ENCODE peak calls at places on chromosomes 6 and 20, in five cellular contexts. J, C, A, S and Y are unnamed samples.

GRCh38 chr20:35831029-35831428 is 59.2 kb downstream of the PHF20 start:
- DNase-seq in C (no peak), S (no peak), A (no peak), J (peak), Y (peak)

GRCh38 chr6:6881438-6882267 is 226.1 kb upstream of the RREB1 start:
- DNase-seq in A (no peak), J (no peak), C (no peak), S (no peak), Y (peak)

GRCh38 chr20:50014570-50015562 is 32.1 kb downstream of the SNAI1 start:
- DNase-seq in J (no peak), A (no peak), C (no peak), S (no peak), Y (no peak)

GRCh38 chr6:37137201-37137880 is 32.6 kb upstream of the PIM1 start:
- DNase-seq in A (no peak), S (no peak), C (peak), J (peak), Y (peak)

GRCh38 chr20:36461600-36462439 is 79.5 kb upstream of the MYL9 start:
- DNase-seq in A (peak), C (peak), S (peak), J (peak), Y (peak)

GRCh38 chr6:142844065-142844755 is 100.8 kb downstream of the HIVEP2 start:
- DNase-seq in A (no peak), J (peak), C (peak), S (no peak), Y (no peak)

GRCh38 chr6:95848717-95849116 is 167.1 kb upstream of the FUT9 start:
- DNase-seq in C (no peak), A (no peak), S (no peak), J (no peak), Y (no peak)

GRCh38 chr6:15499125-15499524 is 163.7 kb downstream of the DTNBP1 start:
- DNase-seq in J (no peak), C (no peak), S (no peak), A (no peak), Y (no peak)

GRCh38 chr6:39224058-39224457 is 5.2 kb downstream of the KCNK5 start:
- DNase-seq in S (no peak), J (no peak), A (no peak), C (no peak), Y (no peak)

GRCh38 chr20:61052195-61052594 is 199.9 kb upstream of the CDH4 start:
- DNase-seq in J (no peak), A (no peak), S (no peak), C (no peak), Y (no peak)

GRCh38 chr20:8183526-8183925 is 51.5 kb downstream of the PLCB1 start:
- DNase-seq in C (no peak), J (peak), A (no peak), S (no peak), Y (peak)

GRCh38 chr6:35611235-35611634 is 77.5 kb downstream of the FKBP5 start:
- DNase-seq in S (peak), C (peak), J (peak), A (no peak), Y (no peak)

GRCh38 chr6:79586548-79586947 is 44.6 kb upstream of the SH3BGRL2 start:
- DNase-seq in J (peak), A (peak), S (no peak), C (no peak), Y (peak)

GRCh38 chr6:98037571-98037970 is 754.6 kb upstream of the MMS22L start:
- DNase-seq in S (no peak), C (no peak), A (no peak), J (peak), Y (no peak)

GRCh38 chr20:16245879-16246278 is 327.4 kb downstream of the KIF16B start:
- DNase-seq in J (no peak), C (no peak), A (no peak), S (no peak), Y (no peak)

GRCh38 chr6:101832371-101832770 is 438.9 kb downstream of the GRIK2 start:
- DNase-seq in J (no peak), S (no peak), C (no peak), A (no peak), Y (no peak)

GRCh38 chr20:51938557-51939324 is 136.4 kb upstream of the SALL4 start:
- DNase-seq in J (peak), S (no peak), C (no peak), A (no peak), Y (peak)

GRCh38 chr6:111576302-111576701 is 29.4 kb downstream of the TRAF3IP2 start:
- DNase-seq in A (no peak), C (no peak), J (peak), S (no peak), Y (no peak)

GRCh38 chr20:63097336-63097831 is 90.6 kb upstream of the BHLHE23 start:
- DNase-seq in C (no peak), S (no peak), J (no peak), A (no peak), Y (no peak)

DNA sequence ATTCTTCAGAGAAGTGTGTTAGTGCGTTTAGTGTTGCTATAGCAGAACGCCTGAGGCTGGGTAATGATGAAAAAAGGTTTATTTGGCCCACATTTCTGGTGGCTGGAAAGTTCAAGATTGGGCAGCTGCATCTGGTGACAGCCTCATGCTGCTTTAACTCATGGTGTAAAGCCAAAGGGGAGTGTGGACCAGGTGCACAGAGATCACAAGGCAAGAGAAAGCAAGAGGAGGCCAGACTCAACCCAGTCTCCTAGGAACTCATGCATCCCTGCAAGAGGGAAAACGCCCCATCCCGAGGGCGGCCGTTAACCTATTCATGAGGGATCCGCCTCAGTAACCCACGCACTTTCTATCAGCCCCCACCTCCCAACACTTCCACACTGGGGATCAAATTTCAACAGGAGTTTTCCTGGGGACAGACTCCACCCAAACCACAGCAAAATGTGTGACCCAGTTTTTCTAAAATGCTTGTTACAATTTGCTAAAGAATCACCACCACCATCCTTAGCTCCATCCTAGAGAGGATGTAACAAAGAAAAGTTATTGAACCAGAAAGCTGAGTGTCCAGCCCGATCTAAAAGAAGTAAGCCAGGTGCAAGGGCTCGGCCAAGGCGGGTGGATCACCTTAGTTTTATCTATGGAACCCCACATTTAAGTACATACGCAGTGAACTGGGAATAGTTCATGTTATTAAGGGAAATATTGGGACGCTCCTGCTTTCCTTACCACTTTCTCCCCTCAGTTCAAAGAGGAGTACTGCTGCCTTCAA is 164.8 kb downstream of the QKI start:
- DNase-seq in A (no peak), J (peak), S (no peak), C (no peak), Y (no peak)
- H3K4me3 ChIP-seq in A (no peak), J (no peak), S (no peak), C (no peak), Y (no peak)

DNA sequence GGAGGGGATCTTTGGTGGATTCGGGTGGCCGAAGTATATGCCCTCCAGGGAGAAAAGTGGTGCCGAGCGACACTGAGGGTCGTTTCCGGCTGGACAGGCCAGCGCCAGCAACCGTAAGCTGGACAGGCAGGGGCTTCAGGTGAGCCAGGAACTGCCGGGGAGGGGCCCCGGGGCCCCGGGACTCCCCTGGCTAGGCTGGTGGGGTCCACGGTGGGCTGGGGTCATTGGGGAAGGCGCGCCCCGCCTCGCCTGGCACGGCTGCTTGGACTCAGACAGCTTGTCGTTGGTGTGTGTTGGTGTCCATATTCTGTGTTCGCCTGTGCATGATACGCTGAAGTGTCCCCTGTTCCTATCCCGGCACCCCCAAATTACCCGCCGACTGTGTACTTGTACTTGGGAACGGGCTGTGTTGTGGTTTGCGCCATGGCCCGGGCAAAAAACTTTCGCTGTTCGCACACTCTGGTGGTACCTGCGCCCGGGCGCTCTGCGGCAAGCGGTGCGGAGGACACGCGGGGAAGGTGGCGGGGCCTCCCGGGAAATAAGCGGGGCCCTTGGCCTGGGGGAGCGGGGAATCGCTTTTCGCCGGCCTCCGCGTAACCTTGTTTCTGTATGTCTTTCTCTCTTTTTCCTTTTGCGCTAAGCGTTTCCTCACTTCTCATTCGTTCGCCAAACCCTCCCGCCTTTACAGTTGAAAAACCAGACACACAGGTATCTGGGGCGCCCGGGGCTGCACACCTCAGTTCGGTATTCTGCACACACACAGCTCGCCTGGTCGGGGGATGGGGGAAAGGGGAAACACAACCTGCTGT is 3.2 kb downstream of the GNAS start:
- DNase-seq in J (no peak), A (no peak), S (no peak), C (no peak), Y (peak)
- H3K4me3 ChIP-seq in J (no peak), A (no peak), S (no peak), C (no peak), Y (peak)

GRCh38 chr6:28490191-28490890 is 25.3 kb downstream of the GPX6 start:
- DNase-seq in C (peak), S (no peak), J (peak), A (no peak), Y (peak)
- H3K4me3 ChIP-seq in C (peak), S (peak), J (peak), A (no peak), Y (peak)

GRCh38 chr6:1310628-1311399 is 1.1 kb upstream of the FOXQ1 start:
- DNase-seq in C (no peak), S (no peak), J (peak), A (no peak), Y (peak)
- H3K4me3 ChIP-seq in C (no peak), S (no peak), J (peak), A (no peak), Y (peak)

GRCh38 chr6:148507774-148508173 is 165.1 kb downstream of the SASH1 start:
- DNase-seq in J (peak), C (no peak), A (no peak), S (no peak), Y (no peak)

GRCh38 chr6:148508401-148509151 is 165.9 kb downstream of the SASH1 start:
- DNase-seq in C (no peak), S (no peak), A (no peak), J (peak), Y (peak)

GRCh38 chr6:148509152-148509571 is 166.5 kb downstream of the SASH1 start:
- DNase-seq in C (no peak), J (peak), A (no peak), S (no peak), Y (no peak)

GRCh38 chr6:148513145-148514071 is 170.8 kb downstream of the SASH1 start:
- DNase-seq in C (no peak), S (no peak), J (peak), A (no peak), Y (no peak)

GRCh38 chr6:148509789-148510581 is 167.3 kb downstream of the SASH1 start:
- DNase-seq in A (no peak), J (peak), C (peak), S (no peak), Y (peak)
- H3K4me3 ChIP-seq in A (no peak), J (peak), C (no peak), S (no peak), Y (no peak)

DNA sequence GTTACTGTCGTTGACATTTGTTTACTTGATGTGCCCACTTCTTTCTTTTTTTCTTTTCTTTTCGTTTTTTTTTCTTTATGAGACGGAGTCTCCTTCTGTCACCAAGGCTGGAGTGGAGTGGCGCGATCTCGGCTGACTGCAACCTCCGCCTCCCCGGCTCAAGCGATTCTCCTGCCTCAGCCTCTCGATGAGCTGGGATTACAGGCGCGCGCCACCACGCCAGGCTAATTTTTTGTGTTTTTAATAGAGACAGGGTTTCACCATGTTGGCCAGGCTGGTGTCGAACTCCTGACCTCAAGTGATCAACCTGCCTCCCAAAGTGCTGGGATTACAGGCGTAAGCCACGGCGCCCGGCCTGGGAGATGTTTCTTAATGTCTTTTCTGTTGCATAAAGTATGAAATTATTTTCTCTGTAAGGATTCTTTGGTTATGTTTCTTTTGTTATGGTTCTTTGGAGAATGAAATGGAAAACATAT is 33.3 kb upstream of the PRSS16 start:
- DNase-seq in S (no peak), J (no peak), C (peak), A (no peak), Y (no peak)
- H3K4me3 ChIP-seq in S (no peak), J (peak), C (peak), A (no peak), Y (peak)

DNA sequence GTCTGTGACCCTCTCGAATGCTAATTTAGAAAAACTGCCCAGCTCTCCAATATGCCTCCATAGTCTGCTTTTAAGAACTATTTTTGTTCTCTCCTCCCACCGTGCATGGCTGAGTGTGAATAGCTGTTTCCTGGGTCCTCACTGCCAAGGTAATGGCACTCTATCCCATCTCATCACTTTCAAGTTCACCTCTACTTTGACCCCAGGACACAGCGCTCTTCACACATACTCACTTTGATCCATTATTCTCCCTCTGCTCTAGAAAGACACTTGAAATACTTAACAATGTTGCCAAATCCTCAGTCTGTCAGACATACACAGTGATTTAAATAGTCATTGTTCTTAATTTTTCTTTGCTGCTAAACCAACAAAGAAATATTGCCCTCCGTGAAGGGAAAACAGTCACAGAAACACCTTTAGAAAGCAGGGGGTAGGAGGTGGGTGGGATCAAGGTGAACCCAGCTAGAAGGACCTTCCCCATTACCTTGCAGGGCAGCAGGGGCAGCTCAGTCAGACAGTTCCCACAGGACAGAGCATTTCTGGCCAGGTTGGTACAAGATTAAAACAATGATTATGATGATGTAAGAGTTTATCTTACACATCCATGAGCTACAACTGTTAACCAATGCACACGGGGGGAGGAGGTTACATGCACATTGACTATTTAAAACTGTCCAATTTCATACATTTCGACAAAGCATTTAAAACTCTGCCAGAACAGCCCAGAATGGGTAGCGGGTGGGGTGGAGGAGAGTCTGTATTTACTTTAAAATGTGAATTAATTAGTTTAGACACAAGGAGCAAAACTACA is 2.4 kb downstream of the SLC22A23 start:
- DNase-seq in J (peak), C (no peak), S (no peak), A (no peak), Y (peak)
- H3K4me3 ChIP-seq in J (peak), C (no peak), S (peak), A (no peak), Y (peak)

GRCh38 chr6:8181162-8181909 is 79.0 kb upstream of the EEF1E1 start:
- DNase-seq in J (no peak), S (no peak), A (no peak), C (no peak), Y (no peak)
- H3K4me3 ChIP-seq in J (no peak), S (no peak), A (no peak), C (no peak), Y (no peak)